ENCODE peak calls at places on chromosome 21, in four cellular contexts. G is NAMALWA, B is mesenteric fat pad, M is T1000. H is an unnamed sample.

GRCh38 chr21:38973552-38973951 is 167.8 kb downstream of the ETS2 start:
- DNase-seq in G (no peak), B (no peak), M (no peak), H (no peak)

GRCh38 chr21:43778469-43779335 is 2.6 kb upstream of the CSTB start:
- DNase-seq in G (no peak), B (no peak), M (no peak), H (no peak)

GRCh38 chr21:35417762-35418161 is 368.7 kb upstream of the RUNX1 start:
- DNase-seq in G (no peak), B (no peak), M (no peak), H (no peak)

GRCh38 chr21:23160914-23161313 is 2162.7 kb downstream of the NCAM2 start:
- DNase-seq in G (peak; percentile 37), B (no peak), M (no peak), H (no peak)

GRCh38 chr21:40504825-40505224 is 342.1 kb downstream of the DSCAM start:
- DNase-seq in G (no peak), B (no peak), M (no peak), H (no peak)

GRCh38 chr21:31659286-31660133 is at the start of gene SOD1:
- DNase-seq in G (peak; percentile 97), B (peak; percentile 98), M (peak; percentile 95), H (peak; percentile 96)

GRCh38 chr21:41367598-41368360 is 6.0 kb downstream of the MX2 start:
- DNase-seq in G (peak; percentile 90), B (peak; percentile 53), M (no peak), H (no peak)

GRCh38 chr21:45990741-45991605 is 9.4 kb downstream of the COL6A1 start:
- DNase-seq in G (no peak), B (peak; percentile 86), M (no peak), H (no peak)

GRCh38 chr21:45612096-45613019 is 31.2 kb upstream of the PCBP3 start:
- DNase-seq in G (no peak), B (peak; percentile 81), M (no peak), H (no peak)

GRCh38 chr21:45249626-45250025 is 38.1 kb downstream of the POFUT2 start:
- DNase-seq in G (no peak), B (peak; percentile 62), M (no peak), H (no peak)

GRCh38 chr21:33324311-33325221 is at the start of gene IFNAR1:
- DNase-seq in G (peak; percentile 97), B (peak; percentile 100), M (peak; percentile 96), H (peak; percentile 99)

GRCh38 chr21:26555554-26555953 is 17.5 kb downstream of the CYYR1 start:
- DNase-seq in G (no peak), B (no peak), M (no peak), H (no peak)

GRCh38 chr21:30839304-30839703 is 9.7 kb upstream of the KRTAP7-1 start:
- DNase-seq in G (peak; percentile 57), B (no peak), M (no peak), H (peak; percentile 39)

GRCh38 chr21:46226146-46226545 is 2.4 kb downstream of the LSS start:
- DNase-seq in G (no peak), B (peak; percentile 53), M (no peak), H (no peak)

GRCh38 chr21:42411197-42411869 is 7.6 kb downstream of the UBASH3A start:
- DNase-seq in G (peak; percentile 61), B (no peak), M (no peak), H (peak; percentile 54)

GRCh38 chr21:42093991-42094417 is 22.9 kb downstream of the UMODL1 start:
- DNase-seq in G (no peak), B (no peak), M (peak; percentile 51), H (no peak)

GRCh38 chr21:25813917-25814316 is 79.1 kb downstream of the GABPA start:
- DNase-seq in G (no peak), B (no peak), M (peak; percentile 69), H (no peak)

GRCh38 chr21:32894321-32894720 is 122.8 kb upstream of the PAXBP1 start:
- DNase-seq in G (no peak), B (no peak), M (no peak), H (no peak)

GRCh38 chr21:30747159-30747558 is at the start of gene KRTAP21-2:
- DNase-seq in G (no peak), B (no peak), M (no peak), H (no peak)

GRCh38 chr21:32333953-32334673 is 35.5 kb downstream of the MRAP start:
- DNase-seq in G (no peak), B (peak; percentile 75), M (no peak), H (no peak)

GRCh38 chr21:15034126-15034848 is 30.5 kb downstream of the NRIP1 start:
- DNase-seq in G (no peak), B (no peak), M (no peak), H (no peak)

GRCh38 chr21:31501921-31502320 is 157.6 kb upstream of the SOD1 start:
- DNase-seq in G (no peak), B (no peak), M (no peak), H (no peak)

GRCh38 chr21:45078877-45079281 is 4.5 kb downstream of the ADARB1 start:
- DNase-seq in G (no peak), B (no peak), M (no peak), H (peak; percentile 78)

GRCh38 chr21:44813149-44813548 is 4.7 kb downstream of the SUMO3 start:
- DNase-seq in G (no peak), B (no peak), M (no peak), H (no peak)

GRCh38 chr21:31918250-31918775 is 45.5 kb downstream of the HUNK start:
- DNase-seq in G (no peak), B (no peak), M (no peak), H (no peak)

GRCh38 chr21:37087188-37087587 is 14.1 kb downstream of the TTC3 start:
- DNase-seq in G (no peak), B (no peak), M (no peak), H (no peak)

GRCh38 chr21:27806261-27806660 is 839.4 kb upstream of the ADAMTS5 start:
- DNase-seq in G (no peak), B (no peak), M (no peak), H (no peak)

GRCh38 chr21:34011660-34012059 is 61.7 kb upstream of the MRPS6 start:
- DNase-seq in G (no peak), B (no peak), M (no peak), H (no peak)

GRCh38 chr21:17903029-17903806 is 84.1 kb upstream of the C21orf91 start:
- DNase-seq in G (peak; percentile 55), B (no peak), M (no peak), H (no peak)

GRCh38 chr21:37645848-37646247 is 270.4 kb downstream of the KCNJ6 start:
- DNase-seq in G (no peak), B (no peak), M (no peak), H (no peak)

GRCh38 chr21:15947707-15948106 is 217.9 kb downstream of the USP25 start:
- DNase-seq in G (no peak), B (no peak), M (no peak), H (no peak)

GRCh38 chr21:27817902-27818623 is 851.2 kb upstream of the ADAMTS5 start:
- DNase-seq in G (no peak), B (no peak), M (no peak), H (no peak)

GRCh38 chr21:29075706-29076447 is 2.4 kb upstream of the CCT8 start:
- DNase-seq in G (no peak), B (no peak), M (no peak), H (no peak)

GRCh38 chr21:15992171-15992570 is 262.4 kb downstream of the USP25 start:
- DNase-seq in G (no peak), B (no peak), M (no peak), H (no peak)

GRCh38 chr21:40143822-40144525 is 276.7 kb downstream of the PCP4 start:
- DNase-seq in G (peak; percentile 64), B (no peak), M (no peak), H (peak; percentile 4)

GRCh38 chr21:45874716-45875415 is 106.7 kb upstream of the COL6A1 start:
- DNase-seq in G (no peak), B (peak; percentile 91), M (peak; percentile 88), H (no peak)

GRCh38 chr21:14308234-14308633 is 74.7 kb downstream of the HSPA13 start:
- DNase-seq in G (peak; percentile 24), B (no peak), M (no peak), H (no peak)

GRCh38 chr21:45366931-45367401 is 38.0 kb upstream of the COL18A1 start:
- DNase-seq in G (no peak), B (no peak), M (peak; percentile 68), H (no peak)

GRCh38 chr21:27704567-27705166 is 737.8 kb upstream of the ADAMTS5 start:
- DNase-seq in G (no peak), B (no peak), M (no peak), H (no peak)

H was measured in activated naive CD4-positive, alpha-beta T cell treated with Interleukin-2 at 50 U/mL for 16 hours.